ENCODE peak calls at places on chromosomes 12 and 14, in four cellular contexts. One of them, this sample, is unnamed. For H3K4me1, the result is how much of the 10 kb centered on the place peaks cover.

GRCh38 chr12:114420553-114420952 is 14.6 kb upstream of the TBX5 start:
- DNase-seq in CD8-positive, alpha-beta T cell: no peak
- DNase-seq in transverse colon: no peak
- DNase-seq in heart right ventricle: no peak
- DNase-seq in this sample: no peak

GRCh38 chr12:2825133-2825532 is 9.7 kb downstream of the NRIP2 start:
- DNase-seq in CD8-positive, alpha-beta T cell: no peak
- DNase-seq in transverse colon: no peak
- DNase-seq in heart right ventricle: no peak
- DNase-seq in this sample: no peak

GRCh38 chr14:22551597-22551982 is 37.4 kb downstream of the DAD1 start:
- DNase-seq in CD8-positive, alpha-beta T cell: no peak
- DNase-seq in transverse colon: no peak
- DNase-seq in heart right ventricle: no peak
- DNase-seq in this sample: no peak

GRCh38 chr12:21130998-21131397 is at the start of gene SLCO1B1:
- DNase-seq in CD8-positive, alpha-beta T cell: no peak
- DNase-seq in transverse colon: no peak
- DNase-seq in heart right ventricle: no peak
- DNase-seq in this sample: no peak

GRCh38 chr12:14913381-14913781 is 25.0 kb downstream of the ERP27 start:
- DNase-seq in CD8-positive, alpha-beta T cell: no peak
- DNase-seq in transverse colon: peak
- DNase-seq in heart right ventricle: peak
- DNase-seq in this sample: peak

GRCh38 chr14:30185832-30186231 is 258.2 kb upstream of the PRKD1 start:
- DNase-seq in CD8-positive, alpha-beta T cell: no peak
- DNase-seq in transverse colon: no peak
- DNase-seq in heart right ventricle: no peak
- DNase-seq in this sample: no peak

GRCh38 chr12:81759215-81759991 is at the start of gene PPFIA2:
- DNase-seq in CD8-positive, alpha-beta T cell: no peak
- DNase-seq in transverse colon: no peak
- DNase-seq in heart right ventricle: peak
- DNase-seq in this sample: peak

GRCh38 chr12:71838231-71838630 is 1.3 kb upstream of the TBC1D15 start:
- DNase-seq in CD8-positive, alpha-beta T cell: no peak
- DNase-seq in transverse colon: no peak
- DNase-seq in heart right ventricle: no peak
- DNase-seq in this sample: no peak

GRCh38 chr12:49448858-49449257 is 81.6 kb downstream of the SPATS2 start:
- DNase-seq in CD8-positive, alpha-beta T cell: no peak
- DNase-seq in transverse colon: no peak
- DNase-seq in heart right ventricle: no peak
- DNase-seq in this sample: no peak

GRCh38 chr14:20622816-20623291 is 18.6 kb downstream of the OR6S1 start:
- DNase-seq in CD8-positive, alpha-beta T cell: no peak
- DNase-seq in transverse colon: no peak
- DNase-seq in heart right ventricle: no peak
- DNase-seq in this sample: no peak

GRCh38 chr14:102304611-102305506 is at the start of gene MOK:
- DNase-seq in CD8-positive, alpha-beta T cell: peak
- DNase-seq in transverse colon: peak
- DNase-seq in heart right ventricle: peak
- DNase-seq in this sample: peak

GRCh38 chr12:11710431-11710830 is 61.0 kb downstream of the ETV6 start:
- DNase-seq in CD8-positive, alpha-beta T cell: no peak
- DNase-seq in transverse colon: no peak
- DNase-seq in heart right ventricle: no peak
- DNase-seq in this sample: no peak

GRCh38 chr12:90261283-90261682 is 552.6 kb upstream of the ATP2B1 start:
- DNase-seq in CD8-positive, alpha-beta T cell: no peak
- DNase-seq in transverse colon: no peak
- DNase-seq in heart right ventricle: no peak
- DNase-seq in this sample: no peak

GRCh38 chr14:96098309-96098998 is 59.3 kb downstream of the C14orf132 start:
- DNase-seq in CD8-positive, alpha-beta T cell: no peak
- DNase-seq in transverse colon: no peak
- DNase-seq in heart right ventricle: no peak
- DNase-seq in this sample: peak

GRCh38 chr14:53432378-53432802 is 279.3 kb upstream of the DDHD1 start:
- DNase-seq in CD8-positive, alpha-beta T cell: no peak
- DNase-seq in transverse colon: no peak
- DNase-seq in heart right ventricle: no peak
- DNase-seq in this sample: no peak

GRCh38 chr12:96585977-96586376 is 96.6 kb downstream of the CFAP54 start:
- DNase-seq in CD8-positive, alpha-beta T cell: no peak
- DNase-seq in transverse colon: no peak
- DNase-seq in heart right ventricle: no peak
- DNase-seq in this sample: no peak

DNA sequence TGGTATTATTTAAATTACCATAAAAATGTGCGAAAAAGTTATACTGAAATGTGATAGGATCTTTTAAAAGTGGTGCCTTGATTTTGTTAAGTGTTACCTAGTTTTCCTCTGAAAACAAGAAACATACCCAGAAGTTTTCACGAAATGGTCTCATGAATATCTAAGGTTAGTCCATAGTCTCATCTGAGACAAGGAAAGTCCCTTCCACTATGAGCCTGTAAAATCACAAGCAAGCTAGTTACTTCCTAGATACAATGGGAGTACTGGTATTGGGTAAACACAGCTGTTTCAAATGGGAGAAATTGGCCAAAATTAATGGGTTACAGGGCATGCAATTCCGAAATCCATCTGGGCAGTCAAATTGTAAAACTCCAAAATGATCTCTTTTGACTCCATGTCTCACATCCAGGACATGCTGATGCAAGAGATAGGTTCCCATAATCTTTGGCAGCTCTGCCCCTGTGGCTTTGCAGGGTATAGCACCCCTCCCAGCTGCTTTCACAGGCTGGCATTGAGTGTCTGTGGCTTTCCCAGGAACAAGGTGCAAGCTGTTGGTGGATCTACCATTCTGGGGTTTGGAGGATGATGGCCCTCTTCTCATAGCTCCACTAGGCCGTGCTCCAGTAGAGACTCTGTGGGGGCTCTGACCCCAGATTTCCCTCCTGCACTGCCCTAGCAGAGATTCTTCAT is 271.4 kb downstream of the NAV3 start:
- DNase-seq in CD8-positive, alpha-beta T cell: no peak
- DNase-seq in transverse colon: no peak
- DNase-seq in heart right ventricle: no peak
- DNase-seq in this sample: no peak
- TF ChIP-seq CTCF in CD8-positive, alpha-beta T cell: no peak
- TF ChIP-seq CTCF in transverse colon: no peak
- TF ChIP-seq CTCF in heart right ventricle: no peak
- TF ChIP-seq CTCF in this sample: no peak

GRCh38 chr12:62655524-62656160 is 189.0 kb downstream of the MON2 start:
- DNase-seq in CD8-positive, alpha-beta T cell: no peak
- DNase-seq in transverse colon: no peak
- DNase-seq in heart right ventricle: no peak
- DNase-seq in this sample: no peak
- H3K4me1 ChIP-seq in CD8-positive, alpha-beta T cell: under half
- H3K4me1 ChIP-seq in transverse colon: under half
- H3K4me1 ChIP-seq in heart right ventricle: under half
- H3K4me1 ChIP-seq in this sample: under half

DNA sequence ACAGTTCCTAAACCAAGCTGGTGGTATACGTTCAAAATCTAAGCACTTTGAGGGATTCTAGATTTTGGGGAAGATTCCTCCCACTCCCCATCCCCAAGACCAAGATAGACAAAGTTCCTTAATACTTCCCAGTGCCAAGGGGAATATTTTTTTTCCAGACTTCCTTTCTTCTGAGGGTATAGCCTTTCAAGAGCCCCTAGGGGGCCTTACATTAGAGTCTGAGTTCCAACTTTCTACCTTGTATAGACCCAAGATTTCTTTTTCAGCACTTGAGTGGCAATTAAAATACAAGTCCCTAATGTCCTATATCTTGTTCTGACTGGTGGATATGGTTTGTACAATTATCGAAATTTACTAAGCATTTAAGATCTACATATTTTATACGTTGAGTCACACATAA is 28.7 kb upstream of the SOS2 start:
- DNase-seq in CD8-positive, alpha-beta T cell: no peak
- DNase-seq in transverse colon: no peak
- DNase-seq in heart right ventricle: no peak
- DNase-seq in this sample: no peak
- H3K27ac ChIP-seq in CD8-positive, alpha-beta T cell: no peak
- H3K27ac ChIP-seq in transverse colon: no peak
- H3K27ac ChIP-seq in heart right ventricle: no peak
- H3K27ac ChIP-seq in this sample: no peak

DNA sequence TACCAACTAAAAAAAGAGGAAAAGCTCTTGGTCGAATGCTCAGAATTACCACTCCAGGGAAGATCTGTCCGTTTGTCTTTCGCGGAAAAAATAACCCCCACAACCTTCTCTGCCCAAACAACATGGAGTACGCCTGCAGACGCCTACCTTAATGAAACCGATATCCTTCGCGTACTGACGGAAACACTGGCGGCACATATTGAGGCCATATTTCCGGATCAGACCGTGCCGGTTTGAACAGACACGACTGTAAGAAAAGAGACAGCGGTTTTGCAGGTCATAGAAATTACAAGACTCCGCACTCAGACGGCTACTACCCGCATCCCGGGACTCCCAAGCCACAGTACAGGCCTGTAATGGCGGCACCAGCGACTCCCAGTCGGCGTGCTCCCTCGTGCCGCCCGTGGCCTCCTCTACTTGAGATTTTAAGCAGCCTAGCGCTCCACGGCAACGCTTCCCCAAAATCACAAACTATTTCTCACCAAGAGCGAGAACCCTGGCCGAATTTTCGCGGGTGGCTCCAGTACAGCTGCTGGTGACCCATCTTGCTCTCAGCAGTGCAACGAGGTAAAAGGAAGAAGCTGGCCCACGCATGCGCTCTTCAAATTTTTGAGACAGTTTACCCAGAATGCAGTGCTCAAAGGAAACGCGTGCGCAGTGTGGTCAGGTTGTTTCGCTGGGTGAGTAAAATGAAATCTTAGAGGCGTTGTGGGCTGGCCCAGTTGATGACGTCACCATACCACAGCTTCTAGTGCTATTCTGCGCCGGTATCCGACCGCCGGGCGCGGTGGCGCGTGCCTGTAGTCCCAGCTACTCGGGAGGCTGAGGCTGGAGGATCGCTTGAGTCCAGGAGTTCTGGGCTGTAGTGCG is at the start of gene RPS29:
- DNase-seq in CD8-positive, alpha-beta T cell: peak
- DNase-seq in transverse colon: peak
- DNase-seq in heart right ventricle: peak
- DNase-seq in this sample: peak
- TF ChIP-seq CTCF in CD8-positive, alpha-beta T cell: no peak
- TF ChIP-seq CTCF in transverse colon: no peak
- TF ChIP-seq CTCF in heart right ventricle: no peak
- TF ChIP-seq CTCF in this sample: no peak

GRCh38 chr12:67018105-67018504 is 251.1 kb upstream of the CAND1 start:
- DNase-seq in CD8-positive, alpha-beta T cell: no peak
- DNase-seq in transverse colon: no peak
- DNase-seq in heart right ventricle: no peak
- DNase-seq in this sample: no peak
- H3K4me1 ChIP-seq in CD8-positive, alpha-beta T cell: under half
- H3K4me1 ChIP-seq in transverse colon: under half
- H3K4me1 ChIP-seq in heart right ventricle: under half
- H3K4me1 ChIP-seq in this sample: under half

DNA sequence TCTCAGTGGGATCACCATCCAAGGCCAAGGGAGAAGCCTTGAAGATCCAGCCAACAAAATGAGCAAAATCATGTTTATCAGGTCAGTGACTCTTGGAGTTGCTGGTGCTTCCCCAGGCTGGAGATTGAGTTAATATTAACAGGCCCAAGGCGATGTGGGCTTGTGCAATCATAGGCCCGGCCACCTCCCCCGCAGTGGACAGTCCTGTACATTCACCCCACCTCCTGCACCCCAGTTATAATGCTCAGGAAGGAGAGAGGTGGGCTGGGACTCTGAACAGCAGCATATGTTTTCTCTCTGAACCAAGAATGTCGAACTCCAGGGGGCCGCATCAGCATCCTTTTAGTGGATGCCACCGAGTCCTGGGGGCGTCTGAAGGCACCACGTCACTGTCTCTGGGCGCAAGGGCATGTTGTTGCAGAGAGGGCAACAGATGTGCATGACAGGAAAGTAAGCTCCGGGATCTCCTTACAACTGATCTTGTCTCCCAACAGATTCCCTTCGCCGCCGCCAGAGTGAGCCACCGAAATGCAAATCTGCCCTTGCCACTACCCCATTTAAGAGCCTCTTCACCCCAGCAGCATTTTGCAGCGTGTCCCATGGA is 32.2 kb upstream of the SERPINA6 start:
- DNase-seq in CD8-positive, alpha-beta T cell: no peak
- DNase-seq in transverse colon: peak
- DNase-seq in heart right ventricle: peak
- DNase-seq in this sample: no peak
- H3K27ac ChIP-seq in CD8-positive, alpha-beta T cell: no peak
- H3K27ac ChIP-seq in transverse colon: no peak
- H3K27ac ChIP-seq in heart right ventricle: no peak
- H3K27ac ChIP-seq in this sample: no peak

GRCh38 chr14:68816943-68817430 is 24.1 kb upstream of the ZFP36L1 start:
- DNase-seq in CD8-positive, alpha-beta T cell: no peak
- DNase-seq in transverse colon: no peak
- DNase-seq in heart right ventricle: no peak
- DNase-seq in this sample: no peak
- TF ChIP-seq CTCF in CD8-positive, alpha-beta T cell: no peak
- TF ChIP-seq CTCF in transverse colon: no peak
- TF ChIP-seq CTCF in heart right ventricle: no peak
- TF ChIP-seq CTCF in this sample: no peak

DNA sequence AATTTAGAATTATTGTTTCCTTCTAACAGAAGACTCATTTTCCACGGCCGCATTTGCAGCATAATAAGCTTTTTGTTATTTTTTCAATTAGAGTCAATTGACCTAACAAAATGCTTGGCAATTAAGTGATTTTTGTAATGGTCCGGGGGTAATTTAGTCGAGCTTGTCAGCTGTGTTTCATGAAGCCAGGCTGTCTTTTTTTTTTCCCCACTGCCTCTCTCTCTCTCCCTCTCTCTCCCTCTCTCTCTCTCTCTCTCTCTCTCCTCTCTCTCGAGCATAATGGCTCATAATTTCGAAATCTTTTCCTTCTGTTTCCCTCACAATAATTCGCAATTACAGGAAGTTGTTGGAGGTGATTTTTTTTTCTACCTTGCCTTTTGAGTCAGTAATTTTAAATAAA is 1134.4 kb downstream of the BCL11B start:
- DNase-seq in CD8-positive, alpha-beta T cell: no peak
- DNase-seq in transverse colon: no peak
- DNase-seq in heart right ventricle: no peak
- DNase-seq in this sample: no peak
- H3K4me1 ChIP-seq in CD8-positive, alpha-beta T cell: half or more
- H3K4me1 ChIP-seq in transverse colon: under half
- H3K4me1 ChIP-seq in heart right ventricle: under half
- H3K4me1 ChIP-seq in this sample: under half

This sample was measured in suprapubic skin.